ENCODE peak calls at places on chromosomes 16 and 17, in seven cellular contexts. R is AG09309, L is stomach, Y is SK-N-SH, J is body of pancreas, N is heart right ventricle, D is adrenal gland. Q is an unnamed sample.

GRCh38 chr17:43349142-43349541 is 49.7 kb upstream of the ARL4D start:
- DNase-seq in N (no peak), L (no peak), Y (no peak), R (no peak), J (no peak), D (no peak), Q (no peak)

GRCh38 chr16:89031715-89032659 is 55.0 kb upstream of the CBFA2T3 start:
- DNase-seq in N (peak), J (no peak), D (peak), Y (no peak), L (peak), R (no peak), Q (no peak)

GRCh38 chr17:39473310-39473709 is 12.0 kb downstream of the CDK12 start:
- DNase-seq in D (no peak), R (no peak), Y (no peak), L (no peak), N (no peak), J (no peak), Q (no peak)

GRCh38 chr16:55508941-55509920 is at the start of gene LPCAT2:
- DNase-seq in D (peak), L (peak), R (no peak), Y (peak), J (peak), N (peak), Q (peak)

GRCh38 chr17:75124041-75124818 is 7.3 kb downstream of the NT5C start:
- DNase-seq in J (peak), D (peak), R (no peak), L (peak), N (peak), Y (no peak), Q (peak)

GRCh38 chr17:41500131-41500911 is 5.1 kb downstream of the KRT13 start:
- DNase-seq in R (no peak), Y (no peak), N (no peak), D (no peak), J (no peak), L (no peak), Q (peak)

GRCh38 chr16:11618107-11618717 is 31.5 kb upstream of the LITAF start:
- DNase-seq in R (no peak), Y (no peak), J (no peak), L (no peak), N (no peak), D (no peak), Q (no peak)

GRCh38 chr17:40103082-40103741 is 2.8 kb upstream of the NR1D1 start:
- DNase-seq in L (no peak), Y (no peak), D (no peak), R (no peak), N (no peak), J (no peak), Q (no peak)

GRCh38 chr17:39979021-39979660 is 1.5 kb upstream of the PSMD3 start:
- DNase-seq in Y (no peak), L (no peak), J (no peak), D (no peak), N (no peak), R (peak), Q (peak)

GRCh38 chr17:48799069-48799710 is 17.8 kb downstream of the TTLL6 start:
- DNase-seq in Y (no peak), N (no peak), L (no peak), D (no peak), J (no peak), R (no peak), Q (no peak)

GRCh38 chr16:3949287-3949686 is 68.8 kb upstream of the CREBBP start:
- DNase-seq in J (no peak), L (no peak), D (no peak), N (peak), Y (no peak), R (no peak), Q (no peak)

GRCh38 chr17:56594528-56595418 is 1.3 kb downstream of the NOG start:
- DNase-seq in J (no peak), Y (no peak), D (no peak), L (no peak), N (no peak), R (no peak), Q (no peak)

GRCh38 chr17:56595831-56596740 is 2.6 kb downstream of the NOG start:
- DNase-seq in Y (peak), L (no peak), D (peak), R (no peak), N (no peak), J (no peak), Q (no peak)

GRCh38 chr17:56593073-56593740 is at the start of gene NOG:
- DNase-seq in D (peak), J (peak), N (peak), L (no peak), R (no peak), Y (peak), Q (peak)

GRCh38 chr17:56593741-56594527 is 435 bp downstream of the NOG start:
- DNase-seq in D (peak), N (peak), Y (peak), R (peak), L (peak), J (peak), Q (peak)

GRCh38 chr17:56592487-56593072 is 919 bp upstream of the NOG start:
- DNase-seq in Y (peak), J (peak), N (peak), L (peak), R (no peak), D (peak), Q (peak)
- H3K4me3 ChIP-seq in Y (peak), J (no peak), N (peak), L (peak), R (peak), D (no peak), Q (peak)

GRCh38 chr16:648071-648785 is 937 bp upstream of the WDR90 start:
- DNase-seq in R (no peak), N (no peak), J (peak), Y (peak), D (peak), L (peak), Q (peak)
- TF ChIP-seq CTCF in R (peak), N (no peak), J (peak), Y (peak), D (peak), L (no peak), Q (peak)

GRCh38 chr17:81367171-81367570 is 28.1 kb upstream of the BAHCC1 start:
- DNase-seq in N (no peak), R (no peak), L (no peak), J (no peak), Y (no peak), D (no peak), Q (no peak)

GRCh38 chr17:81365148-81365600 is 30.1 kb upstream of the BAHCC1 start:
- DNase-seq in J (peak), D (peak), N (no peak), Y (no peak), L (peak), R (no peak), Q (peak)

GRCh38 chr17:81365601-81366585 is 29.4 kb upstream of the BAHCC1 start:
- DNase-seq in L (peak), Y (peak), D (peak), J (peak), N (no peak), R (no peak), Q (peak)

GRCh38 chr17:81366648-81367047 is 28.6 kb upstream of the BAHCC1 start:
- DNase-seq in Y (no peak), N (no peak), L (no peak), D (no peak), J (no peak), R (no peak), Q (no peak)

DNA sequence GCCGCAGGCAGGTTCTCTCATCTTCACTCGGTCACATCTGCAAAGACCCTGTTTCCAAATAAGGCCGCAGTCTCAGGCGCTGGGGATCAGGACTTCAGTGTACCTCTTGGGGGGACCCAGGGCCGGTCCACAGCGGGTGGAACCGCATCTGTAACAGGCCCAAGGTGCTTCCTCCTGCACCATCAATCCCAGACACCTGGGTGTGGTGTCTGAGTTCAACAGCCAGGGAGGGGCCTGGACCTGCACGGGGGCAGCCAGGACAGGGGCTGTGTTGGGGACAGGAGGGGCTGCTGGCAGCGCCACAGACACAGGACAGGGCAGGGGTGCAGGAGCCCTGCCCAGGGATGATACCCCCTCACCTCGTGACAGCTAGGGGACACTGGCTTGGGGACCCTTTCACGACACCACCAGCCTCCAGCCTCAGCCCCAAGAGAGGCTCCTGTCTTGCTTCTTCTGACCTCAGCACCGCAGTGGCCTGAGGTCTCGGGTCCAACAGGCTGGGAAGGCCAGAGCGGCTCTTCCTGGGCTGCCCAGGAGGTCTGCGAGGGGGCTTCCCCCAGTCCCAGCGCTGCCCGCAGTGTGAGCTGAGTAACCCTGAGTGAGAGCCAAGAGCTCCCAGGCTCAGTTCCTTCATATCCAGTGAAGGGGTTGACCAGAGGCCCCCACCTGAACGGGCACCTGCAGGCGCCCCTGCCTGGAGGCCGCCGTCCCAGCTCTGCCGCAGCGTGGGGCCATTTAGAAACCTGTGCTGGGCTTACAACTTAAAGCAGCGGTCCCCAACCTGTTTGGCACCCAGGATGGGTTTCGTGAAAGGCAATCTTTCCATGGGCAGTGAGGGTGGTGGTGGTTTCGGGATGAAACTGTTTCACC is 30.7 kb upstream of the BAHCC1 start:
- DNase-seq in N (no peak), Y (no peak), J (no peak), R (no peak), L (no peak), D (no peak), Q (no peak)
- H3K4me3 ChIP-seq in N (no peak), Y (no peak), J (no peak), R (no peak), L (peak), D (no peak), Q (no peak)

GRCh38 chr17:385836-386144 is 33.2 kb upstream of the RPH3AL start:
- DNase-seq in D (no peak), N (no peak), L (no peak), J (no peak), R (no peak), Y (no peak), Q (no peak)

GRCh38 chr17:384622-385194 is 32.1 kb upstream of the RPH3AL start:
- DNase-seq in Y (no peak), N (peak), L (no peak), R (no peak), D (no peak), J (no peak), Q (no peak)

GRCh38 chr17:388087-388486 is 35.5 kb upstream of the RPH3AL start:
- DNase-seq in L (no peak), D (no peak), R (no peak), N (no peak), J (no peak), Y (no peak), Q (no peak)

GRCh38 chr17:385195-385835 is 32.7 kb upstream of the RPH3AL start:
- DNase-seq in J (peak), N (peak), Y (peak), D (peak), R (no peak), L (peak), Q (no peak)

DNA sequence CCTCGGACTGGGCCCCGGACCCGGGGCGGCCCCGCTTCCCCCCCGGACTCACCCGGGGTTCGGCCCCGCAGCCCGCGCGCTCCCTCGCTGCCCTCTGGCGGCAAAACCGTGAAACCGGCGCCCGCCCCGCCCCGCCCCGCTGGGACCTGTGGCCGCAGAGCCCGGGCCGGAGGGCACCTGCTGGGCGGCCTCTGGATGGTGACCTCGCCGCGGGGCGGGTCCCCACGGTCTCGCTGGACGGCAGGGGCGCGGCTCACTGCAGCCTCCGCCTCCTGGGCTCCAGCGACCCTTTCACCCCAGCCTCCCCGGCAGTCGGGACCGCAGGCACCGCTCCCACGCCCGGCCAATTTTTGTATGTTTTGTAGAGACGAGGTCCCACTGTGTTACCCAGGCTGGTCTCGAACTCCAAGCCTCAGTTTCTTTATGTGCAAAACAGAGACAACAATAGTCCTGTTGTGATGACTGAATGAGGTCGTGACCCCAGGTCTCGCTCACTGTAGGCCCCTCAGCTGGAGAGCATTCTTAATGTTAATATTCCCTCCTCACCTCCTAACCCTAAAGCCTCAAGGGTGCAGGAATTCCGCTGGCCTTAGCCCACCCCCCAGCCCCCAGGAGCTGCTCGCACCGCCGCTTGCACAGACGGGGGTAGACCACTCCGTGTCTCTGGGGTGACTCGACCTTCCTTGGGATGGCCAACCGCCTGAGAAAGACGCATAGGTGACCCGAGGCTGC is 33.7 kb upstream of the RPH3AL start:
- DNase-seq in J (peak), N (peak), L (peak), R (no peak), Y (peak), D (peak), Q (peak)
- TF ChIP-seq CTCF in J (peak), N (peak), L (peak), R (peak), Y (peak), D (peak), Q (peak)

DNA sequence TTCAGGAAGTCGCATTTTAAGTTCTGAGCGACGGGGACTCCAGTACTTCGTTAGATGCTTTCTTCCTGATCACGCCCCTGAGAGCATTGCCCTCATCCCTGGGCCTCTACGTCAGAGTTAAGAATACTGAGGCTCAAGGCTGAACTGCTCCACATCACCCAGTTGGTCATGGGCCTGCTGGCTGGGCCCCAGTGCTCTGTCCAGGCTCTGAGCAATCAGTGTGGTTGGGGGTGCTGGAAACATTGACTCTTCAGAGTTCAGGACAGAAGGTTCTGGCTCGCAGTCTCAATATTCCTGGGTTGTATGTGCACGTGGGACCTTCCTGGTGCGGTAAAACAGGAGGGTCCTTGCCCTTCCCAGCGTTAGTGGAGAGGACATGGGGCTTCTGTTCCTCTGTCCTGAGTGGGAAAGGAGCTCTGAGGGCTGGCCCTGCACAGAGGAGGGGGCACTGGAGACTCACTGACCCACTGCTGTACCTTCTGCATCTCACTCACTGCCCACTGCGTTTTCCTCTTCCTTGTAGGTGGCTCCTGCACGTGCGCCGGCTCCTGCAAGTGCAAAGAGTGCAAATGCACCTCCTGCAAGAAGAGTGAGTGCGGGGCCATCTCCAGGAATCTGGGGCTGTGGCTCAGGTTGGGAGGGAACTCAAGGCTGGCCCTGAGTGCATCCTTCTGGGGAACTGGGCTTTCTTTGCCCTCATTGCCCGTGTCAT is 518 bp downstream of the MT1E start:
- DNase-seq in Y (no peak), R (peak), N (peak), L (no peak), D (peak), J (peak), Q (peak)
- H3K4me3 ChIP-seq in Y (peak), R (peak), N (peak), L (peak), D (no peak), J (peak), Q (peak)

DNA sequence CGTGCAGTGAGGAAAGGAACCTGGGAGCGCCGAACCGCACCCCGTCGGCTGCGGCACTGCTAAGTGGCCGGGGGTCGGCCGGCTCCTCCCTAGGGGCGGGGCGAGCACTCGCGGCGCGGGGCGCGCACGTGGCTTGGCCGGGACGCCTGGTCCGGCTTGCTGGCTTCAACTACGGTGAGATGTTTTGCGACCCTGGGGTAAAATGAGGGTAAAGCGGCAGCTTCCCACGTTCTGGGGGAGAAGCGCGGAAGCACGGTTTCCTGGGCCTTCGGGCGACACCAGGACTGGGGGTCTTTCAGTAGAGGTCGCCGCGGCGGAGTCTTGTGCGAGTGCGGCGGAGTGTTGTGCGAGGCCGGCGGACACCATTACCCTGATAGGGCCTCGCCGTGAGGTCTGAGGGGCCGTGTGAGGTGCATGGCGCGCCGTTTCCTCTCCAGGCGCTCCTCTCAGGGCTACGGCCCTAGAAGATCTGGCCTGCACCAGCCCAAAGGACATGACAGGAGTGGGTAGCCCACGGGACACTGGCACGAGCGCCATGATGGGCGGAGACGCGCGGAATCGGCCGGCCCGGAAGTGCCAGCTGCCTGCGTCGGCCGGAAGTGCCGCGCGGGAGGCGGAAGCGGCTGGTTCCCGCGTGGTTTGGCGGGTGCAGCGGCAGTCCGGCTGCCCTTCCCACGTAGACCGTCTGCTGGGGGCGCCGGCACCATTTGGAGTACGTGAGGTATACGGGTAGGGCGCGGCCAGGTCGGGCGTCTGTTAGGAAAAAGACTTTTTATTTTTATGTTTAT is at the start of gene PIGW:
- DNase-seq in D (peak), R (peak), J (peak), Y (peak), N (peak), L (peak), Q (peak)
- TF ChIP-seq CTCF in D (no peak), R (no peak), J (no peak), Y (peak), N (no peak), L (no peak), Q (peak)

DNA sequence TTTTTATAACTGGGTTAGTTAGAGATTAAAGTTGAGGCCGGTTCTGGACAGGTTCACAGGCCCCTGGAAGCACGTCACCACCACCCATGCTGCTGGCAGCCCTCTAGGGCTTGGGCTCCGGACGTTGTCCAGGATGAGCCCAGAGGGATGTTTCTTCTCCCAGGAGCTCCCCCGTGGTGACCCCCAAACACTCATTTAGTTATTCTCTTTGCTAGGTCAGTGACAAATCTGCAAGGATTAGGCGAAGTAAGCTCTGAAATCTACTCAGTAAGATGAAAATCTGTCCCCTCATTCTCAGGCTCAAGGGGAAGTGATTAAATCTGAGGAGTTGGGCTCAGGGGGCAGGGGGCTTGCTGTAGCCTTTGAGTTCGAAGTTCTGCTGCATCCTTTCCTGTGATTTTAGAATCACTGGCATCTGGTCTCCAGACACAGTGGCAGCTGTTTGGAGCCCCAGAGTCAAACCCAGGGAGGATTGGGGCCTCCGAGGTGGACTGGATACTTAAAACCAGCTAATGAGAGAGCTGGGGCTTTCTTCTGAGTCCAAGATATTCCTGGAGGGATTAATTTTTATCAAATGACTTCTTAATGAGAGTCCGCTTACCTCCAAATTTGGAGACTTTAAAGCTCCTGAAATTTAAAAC is 49.2 kb upstream of the HS3ST2 start:
- DNase-seq in D (no peak), J (no peak), Y (peak), N (no peak), L (no peak), R (no peak), Q (no peak)
- H3K4me3 ChIP-seq in D (no peak), J (no peak), Y (no peak), N (no peak), L (no peak), R (no peak), Q (no peak)